ENCODE peak calls at places on chromosome 13, in eight cellular contexts. R, T, L, Q, S, V, D and J are unnamed samples.

GRCh38 chr13:44795176-44795575 is 194.1 kb downstream of the NUFIP1 start:
- DNase-seq in R (no peak), T (no peak), L (no peak), Q (no peak), S (no peak), V (no peak), D (no peak), J (no peak)

GRCh38 chr13:106095919-106096318 is 439.5 kb downstream of the EFNB2 start:
- DNase-seq in R (no peak), T (no peak), L (no peak), Q (no peak), S (no peak), V (no peak), D (no peak), J (no peak)

GRCh38 chr13:97256343-97256783 is 34.2 kb downstream of the MBNL2 start:
- DNase-seq in R (peak), T (no peak), L (no peak), Q (no peak), S (no peak), V (no peak), D (peak), J (no peak)

GRCh38 chr13:110157718-110158117 is 149.2 kb downstream of the COL4A1 start:
- DNase-seq in R (no peak), T (no peak), L (no peak), Q (no peak), S (no peak), V (no peak), D (no peak), J (no peak)

GRCh38 chr13:54317722-54318121 is 1289.1 kb downstream of the OLFM4 start:
- DNase-seq in R (no peak), T (no peak), L (no peak), Q (no peak), S (no peak), V (no peak), D (no peak), J (no peak)

GRCh38 chr13:29547135-29547534 is 48.4 kb downstream of the SLC7A1 start:
- DNase-seq in R (no peak), T (no peak), L (no peak), Q (no peak), S (no peak), V (no peak), D (peak), J (no peak)

GRCh38 chr13:112782433-112783010 is 92.7 kb downstream of the ATP11A start:
- DNase-seq in R (peak), T (no peak), L (no peak), Q (no peak), S (no peak), V (no peak), D (no peak), J (no peak)

GRCh38 chr13:90201198-90201597 is 1146.3 kb upstream of the MIR17HG start:
- DNase-seq in R (no peak), T (no peak), L (no peak), Q (no peak), S (no peak), V (no peak), D (no peak), J (no peak)

GRCh38 chr13:113495494-113496251 is 5.2 kb upstream of the DCUN1D2 start:
- DNase-seq in R (no peak), T (no peak), L (no peak), Q (no peak), S (no peak), V (no peak), D (peak), J (no peak)

GRCh38 chr13:84951128-84951527 is 848.1 kb downstream of the SLITRK6 start:
- DNase-seq in R (no peak), T (no peak), L (no peak), Q (no peak), S (no peak), V (no peak), D (no peak), J (no peak)

GRCh38 chr13:113749956-113750355 is 9.1 kb upstream of the TMEM255B start:
- DNase-seq in R (no peak), T (no peak), L (no peak), Q (no peak), S (no peak), V (no peak), D (no peak), J (peak)

GRCh38 chr13:109684836-109685602 is 101.4 kb downstream of the IRS2 start:
- DNase-seq in R (peak), T (peak), L (no peak), Q (no peak), S (peak), V (peak), D (no peak), J (peak)

GRCh38 chr13:32940601-32941000 is 75.6 kb upstream of the KL start:
- DNase-seq in R (peak), T (peak), L (no peak), Q (no peak), S (no peak), V (no peak), D (no peak), J (peak)

GRCh38 chr13:27663947-27664346 is 42.3 kb downstream of the POLR1D start:
- DNase-seq in R (no peak), T (no peak), L (no peak), Q (no peak), S (no peak), V (no peak), D (peak), J (no peak)

GRCh38 chr13:51154029-51154555 is 43.0 kb upstream of the C13orf42 start:
- DNase-seq in R (peak), T (no peak), L (no peak), Q (no peak), S (no peak), V (no peak), D (no peak), J (no peak)

GRCh38 chr13:98466634-98467236 is 110.2 kb downstream of the STK24 start:
- DNase-seq in R (peak), T (no peak), L (no peak), Q (peak), S (no peak), V (peak), D (peak), J (no peak)

GRCh38 chr13:33172911-33173310 is 112.6 kb downstream of the STARD13 start:
- DNase-seq in R (no peak), T (no peak), L (no peak), Q (no peak), S (no peak), V (no peak), D (no peak), J (no peak)

GRCh38 chr13:97125051-97125809 is 96.9 kb upstream of the MBNL2 start:
- DNase-seq in R (peak), T (peak), L (no peak), Q (no peak), S (no peak), V (peak), D (peak), J (peak)

GRCh38 chr13:35699805-35700204 is 223.3 kb upstream of the MAB21L1 start:
- DNase-seq in R (no peak), T (no peak), L (no peak), Q (no peak), S (no peak), V (no peak), D (no peak), J (no peak)

GRCh38 chr13:33793726-33794125 is 24.2 kb upstream of the RFC3 start:
- DNase-seq in R (peak), T (no peak), L (no peak), Q (no peak), S (no peak), V (no peak), D (no peak), J (no peak)